ENCODE peak calls at places on chromosomes 2 and 18, in ten cellular contexts. One of them, this sample, is unnamed.
A peak's percentile ranks its signal among the peaks of the same experiment; 100 is the strongest.

GRCh38 chr2:236711440-236711839 is 141.8 kb downstream of the ACKR3 start:
- DNase-seq in NCI-H1694: no peak
- DNase-seq in OCI-LY7: no peak
- DNase-seq in left ventricle myocardium inferior: no peak
- DNase-seq in SK-N-SH: no peak
- DNase-seq in nucleus accumbens: no peak
- DNase-seq in activated CD8-positive, alpha-beta T cell treated with anti-CD3 and anti-CD28 coated beads, Interleukin-2, amount 10 ng/mL, durations not matched to agents 7 days and 5 days: no peak
- DNase-seq in nephron progenitor cell: no peak
- DNase-seq in NCI-H1436 treated with DMSO at 0.1 percent for 48 hours: no peak
- DNase-seq in astrocyte of the spinal cord: peak; percentile 57
- DNase-seq in this sample: no peak

GRCh38 chr2:230908595-230909191 is 16.3 kb downstream of the GPR55 start:
- DNase-seq in NCI-H1694: no peak
- DNase-seq in OCI-LY7: no peak
- DNase-seq in left ventricle myocardium inferior: no peak
- DNase-seq in SK-N-SH: no peak
- DNase-seq in nucleus accumbens: no peak
- DNase-seq in activated CD8-positive, alpha-beta T cell treated with anti-CD3 and anti-CD28 coated beads, Interleukin-2, amount 10 ng/mL, durations not matched to agents 7 days and 5 days: no peak
- DNase-seq in nephron progenitor cell: peak; percentile 31
- DNase-seq in NCI-H1436 treated with DMSO at 0.1 percent for 48 hours: peak; percentile 35
- DNase-seq in astrocyte of the spinal cord: peak; percentile 74
- DNase-seq in this sample: no peak

GRCh38 chr18:49613741-49614151 is 51.9 kb downstream of the LIPG start:
- DNase-seq in NCI-H1694: no peak
- DNase-seq in OCI-LY7: no peak
- DNase-seq in left ventricle myocardium inferior: no peak
- DNase-seq in SK-N-SH: no peak
- DNase-seq in nucleus accumbens: no peak
- DNase-seq in activated CD8-positive, alpha-beta T cell treated with anti-CD3 and anti-CD28 coated beads, Interleukin-2, amount 10 ng/mL, durations not matched to agents 7 days and 5 days: no peak
- DNase-seq in nephron progenitor cell: no peak
- DNase-seq in NCI-H1436 treated with DMSO at 0.1 percent for 48 hours: no peak
- DNase-seq in astrocyte of the spinal cord: no peak
- DNase-seq in this sample: no peak

GRCh38 chr2:100577777-100578176 is 15.0 kb downstream of the PDCL3 start:
- DNase-seq in NCI-H1694: no peak
- DNase-seq in OCI-LY7: no peak
- DNase-seq in left ventricle myocardium inferior: no peak
- DNase-seq in SK-N-SH: no peak
- DNase-seq in nucleus accumbens: no peak
- DNase-seq in activated CD8-positive, alpha-beta T cell treated with anti-CD3 and anti-CD28 coated beads, Interleukin-2, amount 10 ng/mL, durations not matched to agents 7 days and 5 days: no peak
- DNase-seq in nephron progenitor cell: no peak
- DNase-seq in NCI-H1436 treated with DMSO at 0.1 percent for 48 hours: no peak
- DNase-seq in astrocyte of the spinal cord: no peak
- DNase-seq in this sample: no peak

GRCh38 chr2:157271590-157272203 is 14.2 kb downstream of the GALNT5 start:
- DNase-seq in NCI-H1694: no peak
- DNase-seq in OCI-LY7: no peak
- DNase-seq in left ventricle myocardium inferior: no peak
- DNase-seq in SK-N-SH: no peak
- DNase-seq in nucleus accumbens: no peak
- DNase-seq in activated CD8-positive, alpha-beta T cell treated with anti-CD3 and anti-CD28 coated beads, Interleukin-2, amount 10 ng/mL, durations not matched to agents 7 days and 5 days: no peak
- DNase-seq in nephron progenitor cell: no peak
- DNase-seq in NCI-H1436 treated with DMSO at 0.1 percent for 48 hours: no peak
- DNase-seq in astrocyte of the spinal cord: no peak
- DNase-seq in this sample: no peak

GRCh38 chr2:69092857-69093256 is 79.9 kb downstream of the ANTXR1 start:
- DNase-seq in NCI-H1694: no peak
- DNase-seq in OCI-LY7: no peak
- DNase-seq in left ventricle myocardium inferior: no peak
- DNase-seq in SK-N-SH: no peak
- DNase-seq in nucleus accumbens: no peak
- DNase-seq in activated CD8-positive, alpha-beta T cell treated with anti-CD3 and anti-CD28 coated beads, Interleukin-2, amount 10 ng/mL, durations not matched to agents 7 days and 5 days: no peak
- DNase-seq in nephron progenitor cell: no peak
- DNase-seq in NCI-H1436 treated with DMSO at 0.1 percent for 48 hours: no peak
- DNase-seq in astrocyte of the spinal cord: no peak
- DNase-seq in this sample: no peak

GRCh38 chr2:36489296-36489695 is 108.7 kb downstream of the FEZ2 start:
- DNase-seq in NCI-H1694: no peak
- DNase-seq in OCI-LY7: no peak
- DNase-seq in left ventricle myocardium inferior: no peak
- DNase-seq in SK-N-SH: no peak
- DNase-seq in nucleus accumbens: no peak
- DNase-seq in activated CD8-positive, alpha-beta T cell treated with anti-CD3 and anti-CD28 coated beads, Interleukin-2, amount 10 ng/mL, durations not matched to agents 7 days and 5 days: no peak
- DNase-seq in nephron progenitor cell: no peak
- DNase-seq in NCI-H1436 treated with DMSO at 0.1 percent for 48 hours: no peak
- DNase-seq in astrocyte of the spinal cord: peak; percentile 63
- DNase-seq in this sample: no peak

GRCh38 chr2:231228223-231228622 is 29.8 kb downstream of the ARMC9 start:
- DNase-seq in NCI-H1694: no peak
- DNase-seq in OCI-LY7: peak; percentile 78
- DNase-seq in left ventricle myocardium inferior: no peak
- DNase-seq in SK-N-SH: no peak
- DNase-seq in nucleus accumbens: no peak
- DNase-seq in activated CD8-positive, alpha-beta T cell treated with anti-CD3 and anti-CD28 coated beads, Interleukin-2, amount 10 ng/mL, durations not matched to agents 7 days and 5 days: no peak
- DNase-seq in nephron progenitor cell: peak; percentile 34
- DNase-seq in NCI-H1436 treated with DMSO at 0.1 percent for 48 hours: no peak
- DNase-seq in astrocyte of the spinal cord: no peak
- DNase-seq in this sample: no peak

GRCh38 chr2:231425811-231426703 is 30.5 kb downstream of the B3GNT7 start:
- DNase-seq in NCI-H1694: no peak
- DNase-seq in OCI-LY7: no peak
- DNase-seq in left ventricle myocardium inferior: no peak
- DNase-seq in SK-N-SH: no peak
- DNase-seq in nucleus accumbens: no peak
- DNase-seq in activated CD8-positive, alpha-beta T cell treated with anti-CD3 and anti-CD28 coated beads, Interleukin-2, amount 10 ng/mL, durations not matched to agents 7 days and 5 days: peak; percentile 64
- DNase-seq in nephron progenitor cell: no peak
- DNase-seq in NCI-H1436 treated with DMSO at 0.1 percent for 48 hours: no peak
- DNase-seq in astrocyte of the spinal cord: no peak
- DNase-seq in this sample: no peak

GRCh38 chr2:101120124-101120996 is 30.8 kb downstream of the TBC1D8 start:
- DNase-seq in NCI-H1694: no peak
- DNase-seq in OCI-LY7: no peak
- DNase-seq in left ventricle myocardium inferior: peak; percentile 80
- DNase-seq in SK-N-SH: no peak
- DNase-seq in nucleus accumbens: no peak
- DNase-seq in activated CD8-positive, alpha-beta T cell treated with anti-CD3 and anti-CD28 coated beads, Interleukin-2, amount 10 ng/mL, durations not matched to agents 7 days and 5 days: no peak
- DNase-seq in nephron progenitor cell: no peak
- DNase-seq in NCI-H1436 treated with DMSO at 0.1 percent for 48 hours: no peak
- DNase-seq in astrocyte of the spinal cord: peak; percentile 61
- DNase-seq in this sample: peak; percentile 85

GRCh38 chr2:135030826-135031225 is 16.4 kb downstream of the MAP3K19 start:
- DNase-seq in NCI-H1694: no peak
- DNase-seq in OCI-LY7: peak; percentile 11
- DNase-seq in left ventricle myocardium inferior: no peak
- DNase-seq in SK-N-SH: no peak
- DNase-seq in nucleus accumbens: no peak
- DNase-seq in activated CD8-positive, alpha-beta T cell treated with anti-CD3 and anti-CD28 coated beads, Interleukin-2, amount 10 ng/mL, durations not matched to agents 7 days and 5 days: no peak
- DNase-seq in nephron progenitor cell: peak; percentile 35
- DNase-seq in NCI-H1436 treated with DMSO at 0.1 percent for 48 hours: no peak
- DNase-seq in astrocyte of the spinal cord: peak; percentile 62
- DNase-seq in this sample: no peak

GRCh38 chr2:38215993-38216392 is 140.0 kb upstream of the CYP1B1 start:
- DNase-seq in NCI-H1694: no peak
- DNase-seq in OCI-LY7: no peak
- DNase-seq in left ventricle myocardium inferior: no peak
- DNase-seq in SK-N-SH: no peak
- DNase-seq in nucleus accumbens: no peak
- DNase-seq in activated CD8-positive, alpha-beta T cell treated with anti-CD3 and anti-CD28 coated beads, Interleukin-2, amount 10 ng/mL, durations not matched to agents 7 days and 5 days: no peak
- DNase-seq in nephron progenitor cell: no peak
- DNase-seq in NCI-H1436 treated with DMSO at 0.1 percent for 48 hours: no peak
- DNase-seq in astrocyte of the spinal cord: peak; percentile 32
- DNase-seq in this sample: no peak

GRCh38 chr2:143968860-143969259 is 551.1 kb downstream of the ZEB2 start:
- DNase-seq in NCI-H1694: no peak
- DNase-seq in OCI-LY7: no peak
- DNase-seq in left ventricle myocardium inferior: no peak
- DNase-seq in SK-N-SH: no peak
- DNase-seq in nucleus accumbens: no peak
- DNase-seq in activated CD8-positive, alpha-beta T cell treated with anti-CD3 and anti-CD28 coated beads, Interleukin-2, amount 10 ng/mL, durations not matched to agents 7 days and 5 days: no peak
- DNase-seq in nephron progenitor cell: no peak
- DNase-seq in NCI-H1436 treated with DMSO at 0.1 percent for 48 hours: no peak
- DNase-seq in astrocyte of the spinal cord: no peak
- DNase-seq in this sample: no peak

GRCh38 chr18:76522104-76522503 is 27.1 kb upstream of the ZNF516 start:
- DNase-seq in NCI-H1694: no peak
- DNase-seq in OCI-LY7: no peak
- DNase-seq in left ventricle myocardium inferior: no peak
- DNase-seq in SK-N-SH: no peak
- DNase-seq in nucleus accumbens: no peak
- DNase-seq in activated CD8-positive, alpha-beta T cell treated with anti-CD3 and anti-CD28 coated beads, Interleukin-2, amount 10 ng/mL, durations not matched to agents 7 days and 5 days: no peak
- DNase-seq in nephron progenitor cell: peak; percentile 50
- DNase-seq in NCI-H1436 treated with DMSO at 0.1 percent for 48 hours: no peak
- DNase-seq in astrocyte of the spinal cord: no peak
- DNase-seq in this sample: no peak

GRCh38 chr2:113973856-113974255 is 84.0 kb downstream of the ACTR3 start:
- DNase-seq in NCI-H1694: no peak
- DNase-seq in OCI-LY7: peak; percentile 72
- DNase-seq in left ventricle myocardium inferior: no peak
- DNase-seq in SK-N-SH: no peak
- DNase-seq in nucleus accumbens: no peak
- DNase-seq in activated CD8-positive, alpha-beta T cell treated with anti-CD3 and anti-CD28 coated beads, Interleukin-2, amount 10 ng/mL, durations not matched to agents 7 days and 5 days: no peak
- DNase-seq in nephron progenitor cell: no peak
- DNase-seq in NCI-H1436 treated with DMSO at 0.1 percent for 48 hours: no peak
- DNase-seq in astrocyte of the spinal cord: no peak
- DNase-seq in this sample: no peak

GRCh38 chr18:8386981-8387380 is 222.3 kb upstream of the RAB12 start:
- DNase-seq in NCI-H1694: no peak
- DNase-seq in OCI-LY7: no peak
- DNase-seq in left ventricle myocardium inferior: no peak
- DNase-seq in SK-N-SH: no peak
- DNase-seq in nucleus accumbens: no peak
- DNase-seq in activated CD8-positive, alpha-beta T cell treated with anti-CD3 and anti-CD28 coated beads, Interleukin-2, amount 10 ng/mL, durations not matched to agents 7 days and 5 days: no peak
- DNase-seq in nephron progenitor cell: no peak
- DNase-seq in NCI-H1436 treated with DMSO at 0.1 percent for 48 hours: no peak
- DNase-seq in astrocyte of the spinal cord: no peak
- DNase-seq in this sample: no peak

GRCh38 chr2:102520009-102520408 is 47.0 kb downstream of the SLC9A4 start:
- DNase-seq in NCI-H1694: no peak
- DNase-seq in OCI-LY7: peak; percentile 8
- DNase-seq in left ventricle myocardium inferior: no peak
- DNase-seq in SK-N-SH: peak; percentile 22
- DNase-seq in nucleus accumbens: no peak
- DNase-seq in activated CD8-positive, alpha-beta T cell treated with anti-CD3 and anti-CD28 coated beads, Interleukin-2, amount 10 ng/mL, durations not matched to agents 7 days and 5 days: peak; percentile 31
- DNase-seq in nephron progenitor cell: peak; percentile 20
- DNase-seq in NCI-H1436 treated with DMSO at 0.1 percent for 48 hours: no peak
- DNase-seq in astrocyte of the spinal cord: peak; percentile 27
- DNase-seq in this sample: no peak

GRCh38 chr18:67525328-67526110 is 9.0 kb upstream of the DSEL start:
- DNase-seq in NCI-H1694: no peak
- DNase-seq in OCI-LY7: no peak
- DNase-seq in left ventricle myocardium inferior: peak; percentile 42
- DNase-seq in SK-N-SH: no peak
- DNase-seq in nucleus accumbens: no peak
- DNase-seq in activated CD8-positive, alpha-beta T cell treated with anti-CD3 and anti-CD28 coated beads, Interleukin-2, amount 10 ng/mL, durations not matched to agents 7 days and 5 days: no peak
- DNase-seq in nephron progenitor cell: no peak
- DNase-seq in NCI-H1436 treated with DMSO at 0.1 percent for 48 hours: no peak
- DNase-seq in astrocyte of the spinal cord: peak; percentile 98
- DNase-seq in this sample: peak; percentile 41

GRCh38 chr18:63868546-63868945 is 19.0 kb upstream of the SERPINB2 start:
- DNase-seq in NCI-H1694: no peak
- DNase-seq in OCI-LY7: no peak
- DNase-seq in left ventricle myocardium inferior: no peak
- DNase-seq in SK-N-SH: no peak
- DNase-seq in nucleus accumbens: no peak
- DNase-seq in activated CD8-positive, alpha-beta T cell treated with anti-CD3 and anti-CD28 coated beads, Interleukin-2, amount 10 ng/mL, durations not matched to agents 7 days and 5 days: no peak
- DNase-seq in nephron progenitor cell: no peak
- DNase-seq in NCI-H1436 treated with DMSO at 0.1 percent for 48 hours: no peak
- DNase-seq in astrocyte of the spinal cord: no peak
- DNase-seq in this sample: no peak

GRCh38 chr2:201923436-201923975 is 110.1 kb upstream of the FZD7 start:
- DNase-seq in NCI-H1694: no peak
- DNase-seq in OCI-LY7: no peak
- DNase-seq in left ventricle myocardium inferior: no peak
- DNase-seq in SK-N-SH: no peak
- DNase-seq in nucleus accumbens: no peak
- DNase-seq in activated CD8-positive, alpha-beta T cell treated with anti-CD3 and anti-CD28 coated beads, Interleukin-2, amount 10 ng/mL, durations not matched to agents 7 days and 5 days: no peak
- DNase-seq in nephron progenitor cell: no peak
- DNase-seq in NCI-H1436 treated with DMSO at 0.1 percent for 48 hours: no peak
- DNase-seq in astrocyte of the spinal cord: no peak
- DNase-seq in this sample: no peak

This sample was measured in lower lobe of right lung.